ENCODE peak calls at places on chromosomes 6 and 20, in six cellular contexts. One of them, this sample, is unnamed.

GRCh38 chr6:157529654-157530039 is 148.7 kb downstream of the ZDHHC14 start:
- DNase-seq in A673: no peak
- DNase-seq in astrocyte: no peak
- DNase-seq in brain microvascular endothelial cell: no peak
- DNase-seq in cardiac muscle cell: no peak
- DNase-seq in fibroblast of lung: no peak
- DNase-seq in this sample: no peak

GRCh38 chr6:71388846-71389543 is 100.4 kb downstream of the OGFRL1 start:
- DNase-seq in A673: no peak
- DNase-seq in brain microvascular endothelial cell: no peak
- DNase-seq in fibroblast of lung: no peak
- DNase-seq in cardiac muscle cell: no peak
- DNase-seq in astrocyte: peak; percentile 50
- DNase-seq in this sample: no peak

GRCh38 chr6:68680244-68680643 is 45.2 kb downstream of the ADGRB3 start:
- DNase-seq in astrocyte: no peak
- DNase-seq in A673: no peak
- DNase-seq in fibroblast of lung: no peak
- DNase-seq in cardiac muscle cell: no peak
- DNase-seq in brain microvascular endothelial cell: no peak
- DNase-seq in this sample: no peak

GRCh38 chr20:884983-885952 is 30.9 kb downstream of the ANGPT4 start:
- DNase-seq in A673: no peak
- DNase-seq in cardiac muscle cell: peak; percentile 76
- DNase-seq in astrocyte: peak; percentile 10
- DNase-seq in fibroblast of lung: peak; percentile 19
- DNase-seq in brain microvascular endothelial cell: peak; percentile 19
- DNase-seq in this sample: no peak

GRCh38 chr6:79438015-79438414 is 99.2 kb downstream of the LCA5 start:
- DNase-seq in A673: no peak
- DNase-seq in fibroblast of lung: peak; percentile 79
- DNase-seq in cardiac muscle cell: peak; percentile 63
- DNase-seq in brain microvascular endothelial cell: peak; percentile 66
- DNase-seq in astrocyte: no peak
- DNase-seq in this sample: no peak

GRCh38 chr6:86537311-86537861 is 399.9 kb upstream of the HTR1E start:
- DNase-seq in brain microvascular endothelial cell: no peak
- DNase-seq in fibroblast of lung: no peak
- DNase-seq in cardiac muscle cell: no peak
- DNase-seq in astrocyte: no peak
- DNase-seq in A673: no peak
- DNase-seq in this sample: no peak

GRCh38 chr6:100877851-100878250 is 3.3 kb downstream of the ASCC3 start:
- DNase-seq in brain microvascular endothelial cell: no peak
- DNase-seq in astrocyte: no peak
- DNase-seq in cardiac muscle cell: no peak
- DNase-seq in A673: no peak
- DNase-seq in fibroblast of lung: no peak
- DNase-seq in this sample: no peak

GRCh38 chr6:155264704-155265320 is 999 bp downstream of the CLDN20 start:
- DNase-seq in cardiac muscle cell: no peak
- DNase-seq in brain microvascular endothelial cell: no peak
- DNase-seq in fibroblast of lung: no peak
- DNase-seq in astrocyte: no peak
- DNase-seq in A673: peak; percentile 28
- DNase-seq in this sample: no peak

GRCh38 chr20:53021934-53022333 is 49.8 kb downstream of the TSHZ2 start:
- DNase-seq in fibroblast of lung: no peak
- DNase-seq in cardiac muscle cell: no peak
- DNase-seq in brain microvascular endothelial cell: no peak
- DNase-seq in astrocyte: peak; percentile 64
- DNase-seq in A673: no peak
- DNase-seq in this sample: no peak

GRCh38 chr6:28725890-28726348 is 197.9 kb downstream of the TRIM27 start:
- DNase-seq in astrocyte: no peak
- DNase-seq in brain microvascular endothelial cell: peak; percentile 71
- DNase-seq in A673: peak; percentile 75
- DNase-seq in cardiac muscle cell: no peak
- DNase-seq in fibroblast of lung: no peak
- DNase-seq in this sample: no peak

GRCh38 chr20:49482621-49483017 is at the start of gene KCNB1:
- DNase-seq in astrocyte: peak; percentile 12
- DNase-seq in brain microvascular endothelial cell: peak; percentile 11
- DNase-seq in fibroblast of lung: peak; percentile 34
- DNase-seq in A673: peak; percentile 70
- DNase-seq in cardiac muscle cell: peak; percentile 76
- DNase-seq in this sample: no peak

GRCh38 chr6:56816393-56816792 is 138.5 kb upstream of the BEND6 start:
- DNase-seq in A673: no peak
- DNase-seq in fibroblast of lung: no peak
- DNase-seq in cardiac muscle cell: no peak
- DNase-seq in brain microvascular endothelial cell: no peak
- DNase-seq in astrocyte: no peak
- DNase-seq in this sample: no peak

GRCh38 chr20:15395457-15395856 is 1058.0 kb upstream of the FLRT3 start:
- DNase-seq in fibroblast of lung: no peak
- DNase-seq in brain microvascular endothelial cell: no peak
- DNase-seq in A673: no peak
- DNase-seq in astrocyte: no peak
- DNase-seq in cardiac muscle cell: no peak
- DNase-seq in this sample: no peak

GRCh38 chr6:150299873-150300485 is 68.8 kb upstream of the IYD start:
- DNase-seq in brain microvascular endothelial cell: no peak
- DNase-seq in fibroblast of lung: no peak
- DNase-seq in astrocyte: no peak
- DNase-seq in cardiac muscle cell: no peak
- DNase-seq in A673: no peak
- DNase-seq in this sample: no peak

GRCh38 chr6:77092971-77093370 is 370.3 kb downstream of the HTR1B start:
- DNase-seq in brain microvascular endothelial cell: peak; percentile 68
- DNase-seq in A673: no peak
- DNase-seq in fibroblast of lung: peak; percentile 16
- DNase-seq in cardiac muscle cell: peak; percentile 70
- DNase-seq in astrocyte: peak; percentile 1
- DNase-seq in this sample: no peak

GRCh38 chr20:1509237-1509636 is 18.0 kb upstream of the SIRPB2 start:
- DNase-seq in brain microvascular endothelial cell: peak; percentile 47
- DNase-seq in cardiac muscle cell: peak; percentile 35
- DNase-seq in astrocyte: peak; percentile 8
- DNase-seq in fibroblast of lung: peak; percentile 10
- DNase-seq in A673: peak; percentile 62
- DNase-seq in this sample: peak; percentile 2

GRCh38 chr6:27422651-27423332 is 34.2 kb downstream of the ZNF391 start:
- DNase-seq in astrocyte: no peak
- DNase-seq in brain microvascular endothelial cell: no peak
- DNase-seq in cardiac muscle cell: peak; percentile 60
- DNase-seq in fibroblast of lung: peak; percentile 57
- DNase-seq in A673: no peak
- DNase-seq in this sample: no peak

GRCh38 chr6:134063121-134063965 is 10.9 kb upstream of the SLC2A12 start:
- DNase-seq in fibroblast of lung: peak; percentile 31
- DNase-seq in cardiac muscle cell: no peak
- DNase-seq in astrocyte: no peak
- DNase-seq in brain microvascular endothelial cell: no peak
- DNase-seq in A673: no peak
- DNase-seq in this sample: no peak

GRCh38 chr20:24773168-24773567 is 175.9 kb upstream of the CST7 start:
- DNase-seq in cardiac muscle cell: no peak
- DNase-seq in astrocyte: peak; percentile 61
- DNase-seq in A673: no peak
- DNase-seq in brain microvascular endothelial cell: no peak
- DNase-seq in fibroblast of lung: no peak
- DNase-seq in this sample: no peak

GRCh38 chr6:105178110-105178509 is 1.7 kb downstream of the POPDC3 start:
- DNase-seq in cardiac muscle cell: peak; percentile 68
- DNase-seq in fibroblast of lung: peak; percentile 83
- DNase-seq in A673: no peak
- DNase-seq in astrocyte: peak; percentile 91
- DNase-seq in brain microvascular endothelial cell: peak; percentile 77
- DNase-seq in this sample: no peak

GRCh38 chr6:105179244-105180065 is at the start of gene POPDC3:
- DNase-seq in fibroblast of lung: peak; percentile 28
- DNase-seq in astrocyte: no peak
- DNase-seq in cardiac muscle cell: peak; percentile 54
- DNase-seq in brain microvascular endothelial cell: peak; percentile 31
- DNase-seq in A673: peak; percentile 16
- DNase-seq in this sample: peak; percentile 27

GRCh38 chr6:105181981-105182515 is 2.2 kb upstream of the POPDC3 start:
- DNase-seq in fibroblast of lung: no peak
- DNase-seq in cardiac muscle cell: no peak
- DNase-seq in astrocyte: no peak
- DNase-seq in brain microvascular endothelial cell: no peak
- DNase-seq in A673: no peak
- DNase-seq in this sample: no peak

GRCh38 chr6:105177521-105177920 is 2.3 kb downstream of the POPDC3 start:
- DNase-seq in astrocyte: no peak
- DNase-seq in A673: no peak
- DNase-seq in cardiac muscle cell: no peak
- DNase-seq in fibroblast of lung: no peak
- DNase-seq in brain microvascular endothelial cell: no peak
- DNase-seq in this sample: no peak

DNA sequence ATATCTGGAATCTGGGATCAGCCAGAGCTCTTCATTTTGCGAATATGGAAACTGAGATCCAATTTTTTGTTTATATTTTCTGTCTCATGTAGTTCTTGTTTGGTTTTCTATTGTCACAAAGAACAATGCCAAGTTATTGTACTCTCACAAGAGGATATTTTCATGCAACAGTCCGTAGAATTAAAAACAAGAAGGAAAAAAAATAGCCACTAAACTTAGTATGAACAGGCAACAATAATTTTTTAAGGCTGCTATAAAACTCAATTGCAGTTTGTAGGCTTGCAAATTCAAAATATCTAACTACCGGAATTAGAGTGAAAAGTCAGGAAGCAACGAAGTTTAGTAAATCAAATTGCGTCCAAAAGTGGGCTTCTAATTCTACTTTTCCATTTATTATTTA is 1.2 kb downstream of the POPDC3 start:
- DNase-seq in brain microvascular endothelial cell: no peak
- DNase-seq in fibroblast of lung: no peak
- DNase-seq in cardiac muscle cell: no peak
- DNase-seq in astrocyte: no peak
- DNase-seq in A673: no peak
- DNase-seq in this sample: no peak
- H3K27ac ChIP-seq in brain microvascular endothelial cell: peak overlapping the region; percentile 64
- H3K27ac ChIP-seq in fibroblast of lung: peak overlapping the region; percentile 74
- H3K27ac ChIP-seq in cardiac muscle cell: peak overlapping the region; percentile 99
- H3K27ac ChIP-seq in astrocyte: peak overlapping the region; percentile 88
- H3K27ac ChIP-seq in A673: no peak overlapping the region
- H3K27ac ChIP-seq in this sample: peak overlapping the region; percentile 58

GRCh38 chr6:38617856-38618255 is 21.9 kb downstream of the BTBD9 start:
- DNase-seq in fibroblast of lung: no peak
- DNase-seq in cardiac muscle cell: no peak
- DNase-seq in A673: no peak
- DNase-seq in brain microvascular endothelial cell: no peak
- DNase-seq in astrocyte: peak; percentile 32
- DNase-seq in this sample: no peak
- H3K27ac ChIP-seq in fibroblast of lung: no peak overlapping the region
- H3K27ac ChIP-seq in cardiac muscle cell: no peak overlapping the region
- H3K27ac ChIP-seq in A673: no peak overlapping the region
- H3K27ac ChIP-seq in brain microvascular endothelial cell: no peak overlapping the region
- H3K27ac ChIP-seq in astrocyte: no peak overlapping the region
- H3K27ac ChIP-seq in this sample: no peak overlapping the region

GRCh38 chr20:58893355-58894151 is 41.0 kb downstream of the GNAS start:
- DNase-seq in astrocyte: peak; percentile 37
- DNase-seq in brain microvascular endothelial cell: no peak
- DNase-seq in cardiac muscle cell: no peak
- DNase-seq in A673: no peak
- DNase-seq in fibroblast of lung: no peak
- DNase-seq in this sample: no peak
- H3K27ac ChIP-seq in astrocyte: peak overlapping the region; percentile 88
- H3K27ac ChIP-seq in brain microvascular endothelial cell: no peak overlapping the region
- H3K27ac ChIP-seq in cardiac muscle cell: peak overlapping the region; percentile 100
- H3K27ac ChIP-seq in A673: peak overlapping the region; percentile 96
- H3K27ac ChIP-seq in fibroblast of lung: peak overlapping the region; percentile 68
- H3K27ac ChIP-seq in this sample: no peak overlapping the region

DNA sequence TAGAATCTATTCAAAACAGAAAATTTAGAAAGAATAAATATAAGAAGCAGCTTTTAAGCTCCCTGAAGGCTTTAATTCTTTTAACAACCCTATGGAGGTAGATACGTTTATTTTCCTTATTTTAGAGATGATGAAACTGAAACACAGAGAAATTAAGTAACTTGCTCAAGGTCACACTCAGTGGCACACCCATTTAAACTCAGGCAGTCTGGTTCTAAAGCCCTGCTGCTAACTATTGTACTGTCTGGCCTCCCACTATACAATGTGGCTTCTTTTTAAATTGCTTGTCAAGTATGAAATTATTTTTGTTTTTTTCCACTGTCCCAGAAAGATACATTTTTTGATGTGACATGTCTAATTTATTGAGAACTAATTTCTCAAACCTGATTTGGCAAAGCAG is 55.7 kb downstream of the FAM217A start:
- DNase-seq in A673: no peak
- DNase-seq in astrocyte: no peak
- DNase-seq in cardiac muscle cell: no peak
- DNase-seq in fibroblast of lung: peak; percentile 33
- DNase-seq in brain microvascular endothelial cell: no peak
- DNase-seq in this sample: no peak
- H3K27ac ChIP-seq in A673: peak overlapping the region; percentile 97
- H3K27ac ChIP-seq in astrocyte: peak overlapping the region; percentile 1
- H3K27ac ChIP-seq in cardiac muscle cell: peak overlapping the region; percentile 100
- H3K27ac ChIP-seq in fibroblast of lung: peak overlapping the region; percentile 97
- H3K27ac ChIP-seq in brain microvascular endothelial cell: no peak overlapping the region
- H3K27ac ChIP-seq in this sample: no peak overlapping the region

DNA sequence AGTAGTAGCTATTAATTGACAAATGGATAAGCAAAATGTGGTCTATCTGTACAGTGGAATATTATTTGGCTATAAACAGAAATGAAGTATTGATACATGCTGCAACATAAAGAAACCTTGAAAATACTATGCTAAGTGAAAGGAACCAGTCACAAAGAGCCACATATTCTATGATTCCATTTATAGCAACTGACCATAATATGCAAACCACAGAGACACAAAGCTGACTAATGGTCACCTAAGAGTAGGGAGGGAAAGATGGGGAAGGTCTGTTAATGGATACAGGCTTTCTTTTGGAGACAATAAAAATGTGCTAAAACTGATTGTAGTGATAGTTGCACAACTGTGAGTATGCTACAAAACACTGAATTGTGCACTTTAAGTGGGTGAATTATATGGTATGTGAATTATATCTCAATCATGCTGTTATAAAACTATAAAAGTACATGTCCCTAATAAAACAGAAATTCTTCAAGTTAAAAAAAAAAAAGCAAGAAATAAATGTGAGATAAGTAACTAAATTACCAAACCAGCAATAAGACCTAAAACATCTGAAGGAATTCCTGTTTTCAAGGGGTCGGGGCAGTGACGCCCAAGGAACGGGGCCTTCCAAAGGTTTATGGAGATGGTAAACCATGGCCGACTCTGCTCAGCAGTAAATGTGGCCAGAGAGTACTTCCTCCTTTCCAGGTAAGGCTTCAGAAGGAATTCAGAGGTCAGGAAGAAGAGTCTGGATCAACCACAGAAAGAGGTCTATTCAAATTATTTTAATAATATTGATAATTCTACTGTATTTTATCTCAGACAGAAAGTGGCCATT is 75.4 kb downstream of the ARHGAP18 start:
- DNase-seq in brain microvascular endothelial cell: no peak
- DNase-seq in cardiac muscle cell: no peak
- DNase-seq in astrocyte: peak; percentile 30
- DNase-seq in fibroblast of lung: no peak
- DNase-seq in A673: no peak
- DNase-seq in this sample: no peak
- H3K27ac ChIP-seq in brain microvascular endothelial cell: peak overlapping the region; percentile 20
- H3K27ac ChIP-seq in cardiac muscle cell: no peak overlapping the region
- H3K27ac ChIP-seq in astrocyte: no peak overlapping the region
- H3K27ac ChIP-seq in fibroblast of lung: no peak overlapping the region
- H3K27ac ChIP-seq in A673: no peak overlapping the region
- H3K27ac ChIP-seq in this sample: no peak overlapping the region

This sample was measured in caudate nucleus.